ENCODE peak calls at places on chromosome 12, in eight cellular contexts. W, K, G, V, B, S, I and L are unnamed samples. For H3K4me1, the result is how much of the 10 kb centered on the place peaks cover.

GRCh38 chr12:26271889-26272492 is 76.6 kb downstream of the SSPN start:
- DNase-seq in W (no peak), K (peak), G (peak), V (no peak), B (peak), S (peak), I (peak), L (no peak)

GRCh38 chr12:94560416-94561221 is 89.7 kb downstream of the TMCC3 start:
- DNase-seq in W (peak), K (peak), G (peak), V (peak), B (no peak), S (peak), I (no peak), L (no peak)

GRCh38 chr12:85626031-85626781 is 210.0 kb downstream of the RASSF9 start:
- DNase-seq in W (peak), K (no peak), G (no peak), V (no peak), B (no peak), S (no peak), I (no peak), L (no peak)

GRCh38 chr12:56078931-56079728 is 835 bp upstream of the ERBB3 start:
- DNase-seq in W (peak), K (peak), G (peak), V (peak), B (peak), S (peak), I (peak), L (no peak)

GRCh38 chr12:5096241-5096880 is 52.7 kb downstream of the KCNA5 start:
- DNase-seq in W (peak), K (no peak), G (no peak), V (no peak), B (no peak), S (no peak), I (no peak), L (no peak)

GRCh38 chr12:105393586-105393985 is 63.1 kb downstream of the C12orf75 start:
- DNase-seq in W (no peak), K (no peak), G (no peak), V (no peak), B (no peak), S (no peak), I (no peak), L (no peak)

GRCh38 chr12:3191450-3191849 is 114.3 kb downstream of the TSPAN9 start:
- DNase-seq in W (no peak), K (no peak), G (no peak), V (no peak), B (no peak), S (no peak), I (no peak), L (no peak)

GRCh38 chr12:57319678-57320469 is 68.9 kb upstream of the STAC3 start:
- DNase-seq in W (no peak), K (no peak), G (no peak), V (no peak), B (no peak), S (no peak), I (no peak), L (no peak)

GRCh38 chr12:2941524-2941923 is 17.7 kb upstream of the TEAD4 start:
- DNase-seq in W (no peak), K (peak), G (no peak), V (no peak), B (no peak), S (no peak), I (no peak), L (no peak)

GRCh38 chr12:68529466-68529865 is 81.2 kb upstream of the RAP1B start:
- DNase-seq in W (no peak), K (no peak), G (no peak), V (no peak), B (no peak), S (no peak), I (no peak), L (no peak)

GRCh38 chr12:115998119-115998633 is 279.3 kb downstream of the MED13L start:
- DNase-seq in W (peak), K (no peak), G (no peak), V (peak), B (no peak), S (no peak), I (no peak), L (no peak)

GRCh38 chr12:116450406-116450910 is 108.7 kb upstream of the MAP1LC3B2 start:
- DNase-seq in W (no peak), K (no peak), G (no peak), V (no peak), B (no peak), S (no peak), I (no peak), L (no peak)

GRCh38 chr12:25929096-25929637 is 29.3 kb upstream of the RASSF8 start:
- DNase-seq in W (no peak), K (no peak), G (no peak), V (no peak), B (no peak), S (no peak), I (no peak), L (no peak)

GRCh38 chr12:22038734-22039133 is 7.3 kb upstream of the CMAS start:
- DNase-seq in W (no peak), K (no peak), G (no peak), V (no peak), B (no peak), S (no peak), I (no peak), L (no peak)

GRCh38 chr12:117063162-117063911 is 35.9 kb downstream of the TESC start:
- DNase-seq in W (no peak), K (peak), G (no peak), V (no peak), B (no peak), S (no peak), I (no peak), L (no peak)

GRCh38 chr12:65585648-65586420 is 238.4 kb upstream of the HMGA2 start:
- DNase-seq in W (no peak), K (no peak), G (no peak), V (no peak), B (no peak), S (no peak), I (no peak), L (no peak)

GRCh38 chr12:58346032-58346632 is 404.8 kb downstream of the ATP23 start:
- DNase-seq in W (peak), K (no peak), G (no peak), V (peak), B (no peak), S (no peak), I (no peak), L (no peak)

GRCh38 chr12:112870267-112870980 is 36.3 kb upstream of the OAS1 start:
- DNase-seq in W (no peak), K (no peak), G (no peak), V (no peak), B (no peak), S (no peak), I (no peak), L (no peak)

GRCh38 chr12:124603910-124604775 is 36.7 kb upstream of the NCOR2 start:
- DNase-seq in W (no peak), K (no peak), G (no peak), V (no peak), B (no peak), S (no peak), I (no peak), L (no peak)

GRCh38 chr12:1384910-1385309 is 209.5 kb downstream of the FBXL14 start:
- DNase-seq in W (no peak), K (no peak), G (no peak), V (no peak), B (no peak), S (no peak), I (no peak), L (no peak)

GRCh38 chr12:115947696-115948062 is 329.8 kb downstream of the MED13L start:
- DNase-seq in W (no peak), K (no peak), G (no peak), V (no peak), B (no peak), S (no peak), I (no peak), L (no peak)

GRCh38 chr12:92452763-92453162 is 250.0 kb upstream of the PLEKHG7 start:
- DNase-seq in W (no peak), K (no peak), G (no peak), V (no peak), B (no peak), S (no peak), I (no peak), L (no peak)

GRCh38 chr12:38934696-38935095 is 29.3 kb upstream of the CPNE8 start:
- DNase-seq in W (no peak), K (no peak), G (no peak), V (no peak), B (no peak), S (no peak), I (no peak), L (no peak)

GRCh38 chr12:117968826-117969659 is at the start of gene KSR2:
- DNase-seq in W (peak), K (no peak), G (no peak), V (peak), B (peak), S (peak), I (no peak), L (no peak)

GRCh38 chr12:25051583-25052190 is 102.8 kb upstream of the BCAT1 start:
- DNase-seq in W (no peak), K (peak), G (no peak), V (no peak), B (no peak), S (no peak), I (no peak), L (no peak)

GRCh38 chr12:18926188-18926587 is 188.3 kb downstream of the CAPZA3 start:
- DNase-seq in W (no peak), K (no peak), G (no peak), V (no peak), B (no peak), S (no peak), I (no peak), L (no peak)

GRCh38 chr12:38905480-38906351 is at the start of gene CPNE8:
- DNase-seq in W (peak), K (peak), G (peak), V (peak), B (peak), S (peak), I (peak), L (peak)

GRCh38 chr12:67663121-67663520 is 14.6 kb downstream of the DYRK2 start:
- DNase-seq in W (no peak), K (no peak), G (no peak), V (no peak), B (no peak), S (no peak), I (no peak), L (no peak)

GRCh38 chr12:58452546-58452945 is 467.8 kb downstream of the LRIG3 start:
- DNase-seq in W (no peak), K (no peak), G (no peak), V (no peak), B (no peak), S (no peak), I (no peak), L (no peak)

GRCh38 chr12:51683763-51684357 is 92.8 kb downstream of the SCN8A start:
- DNase-seq in W (no peak), K (no peak), G (no peak), V (no peak), B (peak), S (no peak), I (no peak), L (no peak)

DNA sequence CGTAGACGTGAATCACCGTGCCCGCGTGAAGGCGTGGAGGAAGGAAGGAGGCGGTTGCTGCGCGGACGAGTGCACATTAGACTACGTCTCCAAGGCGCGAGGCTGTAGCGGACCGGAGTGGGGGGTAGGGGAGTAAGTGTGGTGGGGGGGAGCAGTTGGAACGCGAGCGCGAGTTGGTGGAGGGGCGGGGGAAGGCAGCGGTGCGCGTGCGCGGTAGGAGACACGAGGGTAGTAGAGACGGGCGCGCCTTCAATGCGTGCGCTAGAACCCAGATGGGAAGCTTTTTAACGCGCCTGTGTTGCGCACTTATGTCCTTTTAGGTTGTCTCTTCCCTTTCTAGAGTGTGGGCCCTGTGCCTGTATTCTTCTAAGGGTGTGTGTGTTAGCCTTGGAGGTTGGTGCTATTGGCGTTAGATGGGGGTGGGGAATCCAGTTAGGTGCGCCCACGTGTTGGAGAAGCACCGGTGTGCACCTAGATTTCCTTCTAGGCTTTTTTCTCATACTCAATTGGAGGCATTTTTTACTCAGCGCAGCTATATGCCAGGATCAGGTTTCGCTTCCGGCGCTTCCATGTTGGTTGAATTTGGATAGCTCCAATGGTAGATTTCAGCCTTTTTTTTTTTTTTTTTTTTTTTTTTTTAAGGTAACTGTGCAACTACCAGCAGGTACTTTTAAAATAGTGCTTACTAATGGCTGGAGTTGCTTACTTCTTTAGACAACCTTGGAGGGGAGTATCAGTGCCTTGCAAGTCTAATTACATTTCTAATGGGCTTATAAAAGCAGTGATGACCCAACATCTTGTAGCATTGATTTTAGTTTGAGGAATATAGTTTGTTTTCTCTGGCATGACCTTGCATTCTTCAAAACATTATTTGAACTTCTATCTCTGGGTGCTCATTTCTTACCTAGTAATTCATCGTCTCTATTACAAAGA is 820 bp downstream of the EIF4B start:
- DNase-seq in W (peak), K (peak), G (peak), V (peak), B (peak), S (peak), I (peak), L (peak)
- TF ChIP-seq POLR2A in W (no peak), K (no peak), G (no peak), V (peak), B (no peak), S (no peak), I (no peak), L (no peak)

GRCh38 chr12:120668797-120669054 is 18.2 kb upstream of the MLEC start:
- DNase-seq in W (no peak), K (no peak), G (no peak), V (no peak), B (no peak), S (no peak), I (no peak), L (no peak)

GRCh38 chr12:120670667-120671066 is 16.3 kb upstream of the MLEC start:
- DNase-seq in W (no peak), K (no peak), G (no peak), V (no peak), B (no peak), S (no peak), I (no peak), L (no peak)

GRCh38 chr12:120666577-120667390 is 20.2 kb upstream of the MLEC start:
- DNase-seq in W (no peak), K (no peak), G (no peak), V (no peak), B (no peak), S (peak), I (no peak), L (no peak)

GRCh38 chr12:120668091-120668796 is 18.7 kb upstream of the MLEC start:
- DNase-seq in W (no peak), K (peak), G (no peak), V (no peak), B (no peak), S (no peak), I (no peak), L (no peak)

DNA sequence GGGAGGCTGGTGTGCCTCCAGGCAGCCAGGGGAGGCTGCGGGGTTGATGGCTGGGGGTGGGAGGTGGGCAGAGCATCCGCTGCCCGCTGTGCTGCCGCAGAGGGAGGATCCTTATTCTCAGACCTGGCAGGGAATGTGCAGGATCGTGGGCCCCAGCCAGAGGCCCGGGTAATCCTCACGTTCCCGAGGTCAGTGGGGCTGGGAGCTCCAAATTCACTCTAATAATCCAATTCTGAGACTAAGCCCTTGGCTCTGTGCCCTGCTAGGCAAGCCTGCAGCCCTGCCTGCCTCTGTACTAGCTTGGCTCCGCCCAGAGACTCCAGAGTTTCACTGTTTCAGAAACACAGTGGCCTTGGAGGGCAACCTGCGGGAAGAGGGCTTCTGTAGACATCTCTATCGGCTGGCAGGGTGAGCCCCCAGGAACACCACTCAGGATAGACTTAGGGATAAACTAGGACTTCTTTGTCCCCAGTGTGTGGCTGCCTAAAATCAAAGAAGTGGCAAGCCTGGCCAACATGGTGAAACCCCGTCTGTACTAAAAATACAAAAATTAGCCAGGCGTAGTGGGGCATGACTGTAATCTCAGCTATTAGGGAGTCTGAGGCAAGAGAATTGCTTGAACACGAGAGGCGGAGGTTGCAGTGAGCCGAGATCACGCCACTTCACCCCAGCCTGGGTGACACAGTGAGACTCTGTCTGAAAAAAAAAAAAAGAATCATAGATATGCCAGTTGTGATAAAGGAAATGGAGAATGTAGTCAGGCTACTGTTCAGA is 17.7 kb upstream of the MLEC start:
- DNase-seq in W (no peak), K (peak), G (peak), V (no peak), B (peak), S (no peak), I (no peak), L (no peak)
- H3K4me1 ChIP-seq in W (under half), K (under half), G (under half), V (under half), B (under half), S (under half), I (under half), L (under half)

DNA sequence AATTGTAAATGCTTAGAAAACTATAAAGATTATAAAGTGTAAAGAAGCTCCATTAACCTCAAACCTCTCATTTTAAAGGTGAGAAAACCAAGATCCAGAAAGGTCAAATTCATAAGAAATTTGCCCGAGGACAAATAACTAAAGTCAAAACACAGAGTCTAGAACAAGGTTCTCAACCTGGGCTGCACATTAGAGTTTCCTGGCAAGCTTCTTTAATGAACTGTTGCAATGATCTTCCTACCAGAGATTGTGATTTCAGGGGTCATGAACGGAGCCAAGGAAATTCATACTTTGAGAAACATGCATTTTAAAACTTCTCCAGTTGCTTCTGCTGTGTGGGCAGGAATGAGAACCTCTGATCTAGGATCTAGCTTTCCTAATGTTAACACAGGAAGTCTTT is 86.8 kb downstream of the DERA start:
- DNase-seq in W (no peak), K (no peak), G (no peak), V (no peak), B (no peak), S (no peak), I (no peak), L (no peak)
- TF ChIP-seq POLR2A in W (no peak), K (no peak), G (no peak), V (no peak), B (no peak), S (no peak), I (no peak), L (no peak)

GRCh38 chr12:88955541-88955940 is 375.3 kb upstream of the KITLG start:
- DNase-seq in W (no peak), K (no peak), G (no peak), V (no peak), B (no peak), S (no peak), I (no peak), L (no peak)
- H3K4me1 ChIP-seq in W (half or more), K (under half), G (under half), V (under half), B (under half), S (under half), I (under half), L (under half)

GRCh38 chr12:42510823-42511222 is 78.7 kb downstream of the PRICKLE1 start:
- DNase-seq in W (no peak), K (no peak), G (no peak), V (no peak), B (no peak), S (no peak), I (no peak), L (no peak)
- TF ChIP-seq POLR2A in W (no peak), K (no peak), G (no peak), V (no peak), B (no peak), S (no peak), I (no peak), L (no peak)